ENCODE peak calls at places on chromosomes 5 and 9, in eight cellular contexts. One of them, this sample, is unnamed.

GRCh38 chr5:171269717-171270116 is 39.3 kb upstream of the TLX3 start:
- DNase-seq in left ventricle myocardium inferior: no peak
- DNase-seq in activated T-cell treated with anti-CD3 and anti-CD28 coated beads, Interleukin-2, amount 50 U/mL, for 1 hour: no peak
- DNase-seq in midbrain: no peak
- DNase-seq in stimulated activated CD8-positive, alpha-beta memory T cell treated with anti-CD3 and anti-CD28 coated beads, Interleukin-7, amount 100 ng/mL, for 4 hours: no peak
- DNase-seq in left ventricle myocardium superior: no peak
- DNase-seq in activated CD8-positive, alpha-beta memory T cell treated with anti-CD3 and anti-CD28 coated beads for 48 hours: no peak
- DNase-seq in cardiac muscle cell: peak; percentile 60
- DNase-seq in this sample: no peak

GRCh38 chr5:102583663-102584062 is 84.9 kb upstream of the SLCO6A1 start:
- DNase-seq in left ventricle myocardium inferior: no peak
- DNase-seq in activated T-cell treated with anti-CD3 and anti-CD28 coated beads, Interleukin-2, amount 50 U/mL, for 1 hour: no peak
- DNase-seq in midbrain: no peak
- DNase-seq in stimulated activated CD8-positive, alpha-beta memory T cell treated with anti-CD3 and anti-CD28 coated beads, Interleukin-7, amount 100 ng/mL, for 4 hours: no peak
- DNase-seq in left ventricle myocardium superior: no peak
- DNase-seq in activated CD8-positive, alpha-beta memory T cell treated with anti-CD3 and anti-CD28 coated beads for 48 hours: no peak
- DNase-seq in cardiac muscle cell: peak; percentile 25
- DNase-seq in this sample: no peak

GRCh38 chr9:32413424-32413823 is 29.0 kb downstream of the ACO1 start:
- DNase-seq in left ventricle myocardium inferior: no peak
- DNase-seq in activated T-cell treated with anti-CD3 and anti-CD28 coated beads, Interleukin-2, amount 50 U/mL, for 1 hour: no peak
- DNase-seq in midbrain: no peak
- DNase-seq in stimulated activated CD8-positive, alpha-beta memory T cell treated with anti-CD3 and anti-CD28 coated beads, Interleukin-7, amount 100 ng/mL, for 4 hours: no peak
- DNase-seq in left ventricle myocardium superior: no peak
- DNase-seq in activated CD8-positive, alpha-beta memory T cell treated with anti-CD3 and anti-CD28 coated beads for 48 hours: no peak
- DNase-seq in cardiac muscle cell: peak; percentile 79
- DNase-seq in this sample: no peak

GRCh38 chr5:53893626-53894025 is 333.2 kb downstream of the NDUFS4 start:
- DNase-seq in left ventricle myocardium inferior: no peak
- DNase-seq in activated T-cell treated with anti-CD3 and anti-CD28 coated beads, Interleukin-2, amount 50 U/mL, for 1 hour: no peak
- DNase-seq in midbrain: no peak
- DNase-seq in stimulated activated CD8-positive, alpha-beta memory T cell treated with anti-CD3 and anti-CD28 coated beads, Interleukin-7, amount 100 ng/mL, for 4 hours: no peak
- DNase-seq in left ventricle myocardium superior: peak; percentile 41
- DNase-seq in activated CD8-positive, alpha-beta memory T cell treated with anti-CD3 and anti-CD28 coated beads for 48 hours: no peak
- DNase-seq in cardiac muscle cell: no peak
- DNase-seq in this sample: no peak

GRCh38 chr5:57887851-57888621 is 405.4 kb upstream of the ACTBL2 start:
- DNase-seq in left ventricle myocardium inferior: no peak
- DNase-seq in activated T-cell treated with anti-CD3 and anti-CD28 coated beads, Interleukin-2, amount 50 U/mL, for 1 hour: no peak
- DNase-seq in midbrain: peak; percentile 28
- DNase-seq in stimulated activated CD8-positive, alpha-beta memory T cell treated with anti-CD3 and anti-CD28 coated beads, Interleukin-7, amount 100 ng/mL, for 4 hours: no peak
- DNase-seq in left ventricle myocardium superior: peak; percentile 30
- DNase-seq in activated CD8-positive, alpha-beta memory T cell treated with anti-CD3 and anti-CD28 coated beads for 48 hours: no peak
- DNase-seq in cardiac muscle cell: peak; percentile 64
- DNase-seq in this sample: peak; percentile 34

GRCh38 chr5:1295650-1296037 is 776 bp upstream of the TERT start:
- DNase-seq in left ventricle myocardium inferior: peak; percentile 11
- DNase-seq in activated T-cell treated with anti-CD3 and anti-CD28 coated beads, Interleukin-2, amount 50 U/mL, for 1 hour: peak; percentile 17
- DNase-seq in midbrain: no peak
- DNase-seq in stimulated activated CD8-positive, alpha-beta memory T cell treated with anti-CD3 and anti-CD28 coated beads, Interleukin-7, amount 100 ng/mL, for 4 hours: no peak
- DNase-seq in left ventricle myocardium superior: no peak
- DNase-seq in activated CD8-positive, alpha-beta memory T cell treated with anti-CD3 and anti-CD28 coated beads for 48 hours: no peak
- DNase-seq in cardiac muscle cell: no peak
- DNase-seq in this sample: no peak

GRCh38 chr5:116068028-116068632 is 16.7 kb upstream of the COMMD10 start:
- DNase-seq in left ventricle myocardium inferior: no peak
- DNase-seq in activated T-cell treated with anti-CD3 and anti-CD28 coated beads, Interleukin-2, amount 50 U/mL, for 1 hour: no peak
- DNase-seq in midbrain: peak; percentile 65
- DNase-seq in stimulated activated CD8-positive, alpha-beta memory T cell treated with anti-CD3 and anti-CD28 coated beads, Interleukin-7, amount 100 ng/mL, for 4 hours: no peak
- DNase-seq in left ventricle myocardium superior: no peak
- DNase-seq in activated CD8-positive, alpha-beta memory T cell treated with anti-CD3 and anti-CD28 coated beads for 48 hours: no peak
- DNase-seq in cardiac muscle cell: peak; percentile 79
- DNase-seq in this sample: peak; percentile 40

GRCh38 chr5:36820900-36821299 is 55.7 kb upstream of the NIPBL start:
- DNase-seq in left ventricle myocardium inferior: no peak
- DNase-seq in activated T-cell treated with anti-CD3 and anti-CD28 coated beads, Interleukin-2, amount 50 U/mL, for 1 hour: no peak
- DNase-seq in midbrain: no peak
- DNase-seq in stimulated activated CD8-positive, alpha-beta memory T cell treated with anti-CD3 and anti-CD28 coated beads, Interleukin-7, amount 100 ng/mL, for 4 hours: no peak
- DNase-seq in left ventricle myocardium superior: no peak
- DNase-seq in activated CD8-positive, alpha-beta memory T cell treated with anti-CD3 and anti-CD28 coated beads for 48 hours: no peak
- DNase-seq in cardiac muscle cell: no peak
- DNase-seq in this sample: no peak

GRCh38 chr9:124222918-124223720 is 34.6 kb upstream of the NEK6 start:
- DNase-seq in left ventricle myocardium inferior: peak; percentile 80
- DNase-seq in activated T-cell treated with anti-CD3 and anti-CD28 coated beads, Interleukin-2, amount 50 U/mL, for 1 hour: no peak
- DNase-seq in midbrain: peak; percentile 71
- DNase-seq in stimulated activated CD8-positive, alpha-beta memory T cell treated with anti-CD3 and anti-CD28 coated beads, Interleukin-7, amount 100 ng/mL, for 4 hours: no peak
- DNase-seq in left ventricle myocardium superior: peak; percentile 84
- DNase-seq in activated CD8-positive, alpha-beta memory T cell treated with anti-CD3 and anti-CD28 coated beads for 48 hours: no peak
- DNase-seq in cardiac muscle cell: peak; percentile 56
- DNase-seq in this sample: peak; percentile 81

GRCh38 chr5:149128023-149128875 is 13.0 kb upstream of the ABLIM3 start:
- DNase-seq in left ventricle myocardium inferior: no peak
- DNase-seq in activated T-cell treated with anti-CD3 and anti-CD28 coated beads, Interleukin-2, amount 50 U/mL, for 1 hour: no peak
- DNase-seq in midbrain: peak; percentile 22
- DNase-seq in stimulated activated CD8-positive, alpha-beta memory T cell treated with anti-CD3 and anti-CD28 coated beads, Interleukin-7, amount 100 ng/mL, for 4 hours: no peak
- DNase-seq in left ventricle myocardium superior: peak; percentile 40
- DNase-seq in activated CD8-positive, alpha-beta memory T cell treated with anti-CD3 and anti-CD28 coated beads for 48 hours: no peak
- DNase-seq in cardiac muscle cell: peak; percentile 55
- DNase-seq in this sample: no peak

GRCh38 chr9:72203205-72203803 is 54.1 kb downstream of the GDA start:
- DNase-seq in left ventricle myocardium inferior: no peak
- DNase-seq in activated T-cell treated with anti-CD3 and anti-CD28 coated beads, Interleukin-2, amount 50 U/mL, for 1 hour: no peak
- DNase-seq in midbrain: peak; percentile 4
- DNase-seq in stimulated activated CD8-positive, alpha-beta memory T cell treated with anti-CD3 and anti-CD28 coated beads, Interleukin-7, amount 100 ng/mL, for 4 hours: no peak
- DNase-seq in left ventricle myocardium superior: no peak
- DNase-seq in activated CD8-positive, alpha-beta memory T cell treated with anti-CD3 and anti-CD28 coated beads for 48 hours: no peak
- DNase-seq in cardiac muscle cell: peak; percentile 40
- DNase-seq in this sample: peak; percentile 29

GRCh38 chr5:81779125-81779934 is 28.4 kb upstream of the SSBP2 start:
- DNase-seq in left ventricle myocardium inferior: peak; percentile 58
- DNase-seq in activated T-cell treated with anti-CD3 and anti-CD28 coated beads, Interleukin-2, amount 50 U/mL, for 1 hour: peak; percentile 47
- DNase-seq in midbrain: peak; percentile 23
- DNase-seq in stimulated activated CD8-positive, alpha-beta memory T cell treated with anti-CD3 and anti-CD28 coated beads, Interleukin-7, amount 100 ng/mL, for 4 hours: peak; percentile 12
- DNase-seq in left ventricle myocardium superior: peak; percentile 73
- DNase-seq in activated CD8-positive, alpha-beta memory T cell treated with anti-CD3 and anti-CD28 coated beads for 48 hours: peak; percentile 10
- DNase-seq in cardiac muscle cell: peak; percentile 51
- DNase-seq in this sample: peak; percentile 76

GRCh38 chr9:131856105-131856504 is 116.2 kb upstream of the RAPGEF1 start:
- DNase-seq in left ventricle myocardium inferior: no peak
- DNase-seq in activated T-cell treated with anti-CD3 and anti-CD28 coated beads, Interleukin-2, amount 50 U/mL, for 1 hour: no peak
- DNase-seq in midbrain: no peak
- DNase-seq in stimulated activated CD8-positive, alpha-beta memory T cell treated with anti-CD3 and anti-CD28 coated beads, Interleukin-7, amount 100 ng/mL, for 4 hours: no peak
- DNase-seq in left ventricle myocardium superior: no peak
- DNase-seq in activated CD8-positive, alpha-beta memory T cell treated with anti-CD3 and anti-CD28 coated beads for 48 hours: no peak
- DNase-seq in cardiac muscle cell: no peak
- DNase-seq in this sample: no peak

GRCh38 chr5:98076501-98076900 is 697.0 kb upstream of the RGMB start:
- DNase-seq in left ventricle myocardium inferior: no peak
- DNase-seq in activated T-cell treated with anti-CD3 and anti-CD28 coated beads, Interleukin-2, amount 50 U/mL, for 1 hour: no peak
- DNase-seq in midbrain: no peak
- DNase-seq in stimulated activated CD8-positive, alpha-beta memory T cell treated with anti-CD3 and anti-CD28 coated beads, Interleukin-7, amount 100 ng/mL, for 4 hours: no peak
- DNase-seq in left ventricle myocardium superior: no peak
- DNase-seq in activated CD8-positive, alpha-beta memory T cell treated with anti-CD3 and anti-CD28 coated beads for 48 hours: no peak
- DNase-seq in cardiac muscle cell: no peak
- DNase-seq in this sample: no peak

GRCh38 chr5:56247596-56247995 is 14.5 kb upstream of the ANKRD55 start:
- DNase-seq in left ventricle myocardium inferior: no peak
- DNase-seq in activated T-cell treated with anti-CD3 and anti-CD28 coated beads, Interleukin-2, amount 50 U/mL, for 1 hour: no peak
- DNase-seq in midbrain: no peak
- DNase-seq in stimulated activated CD8-positive, alpha-beta memory T cell treated with anti-CD3 and anti-CD28 coated beads, Interleukin-7, amount 100 ng/mL, for 4 hours: no peak
- DNase-seq in left ventricle myocardium superior: no peak
- DNase-seq in activated CD8-positive, alpha-beta memory T cell treated with anti-CD3 and anti-CD28 coated beads for 48 hours: no peak
- DNase-seq in cardiac muscle cell: peak; percentile 78
- DNase-seq in this sample: no peak

GRCh38 chr9:75150512-75150911 is 62.2 kb downstream of the OSTF1 start:
- DNase-seq in left ventricle myocardium inferior: no peak
- DNase-seq in activated T-cell treated with anti-CD3 and anti-CD28 coated beads, Interleukin-2, amount 50 U/mL, for 1 hour: no peak
- DNase-seq in midbrain: no peak
- DNase-seq in stimulated activated CD8-positive, alpha-beta memory T cell treated with anti-CD3 and anti-CD28 coated beads, Interleukin-7, amount 100 ng/mL, for 4 hours: no peak
- DNase-seq in left ventricle myocardium superior: no peak
- DNase-seq in activated CD8-positive, alpha-beta memory T cell treated with anti-CD3 and anti-CD28 coated beads for 48 hours: no peak
- DNase-seq in cardiac muscle cell: no peak
- DNase-seq in this sample: no peak

GRCh38 chr5:158770506-158770905 is 329.2 kb downstream of the EBF1 start:
- DNase-seq in left ventricle myocardium inferior: no peak
- DNase-seq in activated T-cell treated with anti-CD3 and anti-CD28 coated beads, Interleukin-2, amount 50 U/mL, for 1 hour: no peak
- DNase-seq in midbrain: no peak
- DNase-seq in stimulated activated CD8-positive, alpha-beta memory T cell treated with anti-CD3 and anti-CD28 coated beads, Interleukin-7, amount 100 ng/mL, for 4 hours: no peak
- DNase-seq in left ventricle myocardium superior: no peak
- DNase-seq in activated CD8-positive, alpha-beta memory T cell treated with anti-CD3 and anti-CD28 coated beads for 48 hours: no peak
- DNase-seq in cardiac muscle cell: peak; percentile 62
- DNase-seq in this sample: peak; percentile 6

GRCh38 chr9:68433629-68434028 is 77.2 kb downstream of the PGM5 start:
- DNase-seq in left ventricle myocardium inferior: no peak
- DNase-seq in activated T-cell treated with anti-CD3 and anti-CD28 coated beads, Interleukin-2, amount 50 U/mL, for 1 hour: no peak
- DNase-seq in midbrain: no peak
- DNase-seq in stimulated activated CD8-positive, alpha-beta memory T cell treated with anti-CD3 and anti-CD28 coated beads, Interleukin-7, amount 100 ng/mL, for 4 hours: no peak
- DNase-seq in left ventricle myocardium superior: no peak
- DNase-seq in activated CD8-positive, alpha-beta memory T cell treated with anti-CD3 and anti-CD28 coated beads for 48 hours: no peak
- DNase-seq in cardiac muscle cell: no peak
- DNase-seq in this sample: no peak

GRCh38 chr5:142514196-142514595 is 171.7 kb downstream of the FGF1 start:
- DNase-seq in left ventricle myocardium inferior: no peak
- DNase-seq in activated T-cell treated with anti-CD3 and anti-CD28 coated beads, Interleukin-2, amount 50 U/mL, for 1 hour: no peak
- DNase-seq in midbrain: no peak
- DNase-seq in stimulated activated CD8-positive, alpha-beta memory T cell treated with anti-CD3 and anti-CD28 coated beads, Interleukin-7, amount 100 ng/mL, for 4 hours: no peak
- DNase-seq in left ventricle myocardium superior: no peak
- DNase-seq in activated CD8-positive, alpha-beta memory T cell treated with anti-CD3 and anti-CD28 coated beads for 48 hours: no peak
- DNase-seq in cardiac muscle cell: no peak
- DNase-seq in this sample: no peak

GRCh38 chr5:141835928-141836667 is 42.1 kb downstream of the PCDH1 start:
- DNase-seq in left ventricle myocardium inferior: peak; percentile 73
- DNase-seq in activated T-cell treated with anti-CD3 and anti-CD28 coated beads, Interleukin-2, amount 50 U/mL, for 1 hour: no peak
- DNase-seq in midbrain: no peak
- DNase-seq in stimulated activated CD8-positive, alpha-beta memory T cell treated with anti-CD3 and anti-CD28 coated beads, Interleukin-7, amount 100 ng/mL, for 4 hours: no peak
- DNase-seq in left ventricle myocardium superior: peak; percentile 62
- DNase-seq in activated CD8-positive, alpha-beta memory T cell treated with anti-CD3 and anti-CD28 coated beads for 48 hours: no peak
- DNase-seq in cardiac muscle cell: peak; percentile 73
- DNase-seq in this sample: peak; percentile 24

GRCh38 chr9:38416461-38416860 is 7.8 kb downstream of the IGFBPL1 start:
- DNase-seq in left ventricle myocardium inferior: no peak
- DNase-seq in activated T-cell treated with anti-CD3 and anti-CD28 coated beads, Interleukin-2, amount 50 U/mL, for 1 hour: no peak
- DNase-seq in midbrain: no peak
- DNase-seq in stimulated activated CD8-positive, alpha-beta memory T cell treated with anti-CD3 and anti-CD28 coated beads, Interleukin-7, amount 100 ng/mL, for 4 hours: no peak
- DNase-seq in left ventricle myocardium superior: no peak
- DNase-seq in activated CD8-positive, alpha-beta memory T cell treated with anti-CD3 and anti-CD28 coated beads for 48 hours: no peak
- DNase-seq in cardiac muscle cell: no peak
- DNase-seq in this sample: no peak

GRCh38 chr5:1734271-1734907 is 65.2 kb downstream of the MRPL36 start:
- DNase-seq in left ventricle myocardium inferior: no peak
- DNase-seq in activated T-cell treated with anti-CD3 and anti-CD28 coated beads, Interleukin-2, amount 50 U/mL, for 1 hour: no peak
- DNase-seq in midbrain: no peak
- DNase-seq in stimulated activated CD8-positive, alpha-beta memory T cell treated with anti-CD3 and anti-CD28 coated beads, Interleukin-7, amount 100 ng/mL, for 4 hours: no peak
- DNase-seq in left ventricle myocardium superior: no peak
- DNase-seq in activated CD8-positive, alpha-beta memory T cell treated with anti-CD3 and anti-CD28 coated beads for 48 hours: no peak
- DNase-seq in cardiac muscle cell: no peak
- DNase-seq in this sample: no peak

GRCh38 chr9:90979138-90979551 is 177.5 kb downstream of the SYK start:
- DNase-seq in left ventricle myocardium inferior: no peak
- DNase-seq in activated T-cell treated with anti-CD3 and anti-CD28 coated beads, Interleukin-2, amount 50 U/mL, for 1 hour: no peak
- DNase-seq in midbrain: no peak
- DNase-seq in stimulated activated CD8-positive, alpha-beta memory T cell treated with anti-CD3 and anti-CD28 coated beads, Interleukin-7, amount 100 ng/mL, for 4 hours: no peak
- DNase-seq in left ventricle myocardium superior: no peak
- DNase-seq in activated CD8-positive, alpha-beta memory T cell treated with anti-CD3 and anti-CD28 coated beads for 48 hours: no peak
- DNase-seq in cardiac muscle cell: no peak
- DNase-seq in this sample: no peak

GRCh38 chr5:68012831-68013230 is 202.7 kb upstream of the PIK3R1 start:
- DNase-seq in left ventricle myocardium inferior: no peak
- DNase-seq in activated T-cell treated with anti-CD3 and anti-CD28 coated beads, Interleukin-2, amount 50 U/mL, for 1 hour: no peak
- DNase-seq in midbrain: no peak
- DNase-seq in stimulated activated CD8-positive, alpha-beta memory T cell treated with anti-CD3 and anti-CD28 coated beads, Interleukin-7, amount 100 ng/mL, for 4 hours: no peak
- DNase-seq in left ventricle myocardium superior: no peak
- DNase-seq in activated CD8-positive, alpha-beta memory T cell treated with anti-CD3 and anti-CD28 coated beads for 48 hours: no peak
- DNase-seq in cardiac muscle cell: no peak
- DNase-seq in this sample: no peak

GRCh38 chr5:13771011-13771571 is 173.4 kb downstream of the DNAH5 start:
- DNase-seq in left ventricle myocardium inferior: no peak
- DNase-seq in activated T-cell treated with anti-CD3 and anti-CD28 coated beads, Interleukin-2, amount 50 U/mL, for 1 hour: no peak
- DNase-seq in midbrain: no peak
- DNase-seq in stimulated activated CD8-positive, alpha-beta memory T cell treated with anti-CD3 and anti-CD28 coated beads, Interleukin-7, amount 100 ng/mL, for 4 hours: no peak
- DNase-seq in left ventricle myocardium superior: no peak
- DNase-seq in activated CD8-positive, alpha-beta memory T cell treated with anti-CD3 and anti-CD28 coated beads for 48 hours: no peak
- DNase-seq in cardiac muscle cell: no peak
- DNase-seq in this sample: no peak

GRCh38 chr5:126531543-126532120 is 63.4 kb downstream of the ALDH7A1 start:
- DNase-seq in left ventricle myocardium inferior: no peak
- DNase-seq in activated T-cell treated with anti-CD3 and anti-CD28 coated beads, Interleukin-2, amount 50 U/mL, for 1 hour: no peak
- DNase-seq in midbrain: peak; percentile 65
- DNase-seq in stimulated activated CD8-positive, alpha-beta memory T cell treated with anti-CD3 and anti-CD28 coated beads, Interleukin-7, amount 100 ng/mL, for 4 hours: no peak
- DNase-seq in left ventricle myocardium superior: no peak
- DNase-seq in activated CD8-positive, alpha-beta memory T cell treated with anti-CD3 and anti-CD28 coated beads for 48 hours: no peak
- DNase-seq in cardiac muscle cell: peak; percentile 78
- DNase-seq in this sample: no peak

GRCh38 chr5:138032028-138032571 is 779 bp downstream of the FAM13B start:
- DNase-seq in left ventricle myocardium inferior: peak; percentile 70
- DNase-seq in activated T-cell treated with anti-CD3 and anti-CD28 coated beads, Interleukin-2, amount 50 U/mL, for 1 hour: no peak
- DNase-seq in midbrain: peak; percentile 61
- DNase-seq in stimulated activated CD8-positive, alpha-beta memory T cell treated with anti-CD3 and anti-CD28 coated beads, Interleukin-7, amount 100 ng/mL, for 4 hours: no peak
- DNase-seq in left ventricle myocardium superior: peak; percentile 81
- DNase-seq in activated CD8-positive, alpha-beta memory T cell treated with anti-CD3 and anti-CD28 coated beads for 48 hours: peak; percentile 10
- DNase-seq in cardiac muscle cell: peak; percentile 58
- DNase-seq in this sample: peak; percentile 81